ENCODE peak calls at places on chromosomes 13 and 19, in five cellular contexts. V is PC-9, S is H9, P is HCT116, N is K562. U is an unnamed sample.

GRCh38 chr13:95156208-95156607 is 145.0 kb downstream of the ABCC4 start:
- DNase-seq in V (no peak), S (no peak), P (no peak), N (no peak), U (no peak)

GRCh38 chr19:11138659-11139526 is 16.7 kb downstream of the SPC24 start:
- DNase-seq in V (peak), S (peak), P (no peak), N (peak), U (no peak)

GRCh38 chr13:28220166-28220565 is 81.8 kb downstream of the PAN3 start:
- DNase-seq in V (no peak), S (no peak), P (no peak), N (no peak), U (no peak)

GRCh38 chr13:112752711-112753541 is 63.1 kb downstream of the ATP11A start:
- DNase-seq in V (no peak), S (no peak), P (no peak), N (no peak), U (no peak)

GRCh38 chr19:1243768-1244692 is 2.5 kb downstream of the ATP5F1D start:
- DNase-seq in V (no peak), S (peak), P (no peak), N (peak), U (peak)

GRCh38 chr13:105464249-105464648 is 1071.2 kb downstream of the EFNB2 start:
- DNase-seq in V (peak), S (no peak), P (no peak), N (no peak), U (no peak)

GRCh38 chr13:77325371-77325941 is 1.4 kb downstream of the MYCBP2 start:
- DNase-seq in V (peak), S (no peak), P (no peak), N (no peak), U (peak)

GRCh38 chr19:13996928-13997636 is 9.0 kb downstream of the RFX1 start:
- DNase-seq in V (no peak), S (no peak), P (no peak), N (no peak), U (no peak)

GRCh38 chr19:7197169-7197759 is 97.0 kb downstream of the INSR start:
- DNase-seq in V (peak), S (peak), P (peak), N (peak), U (peak)

GRCh38 chr13:104571161-104571889 is 1505.1 kb upstream of the SLC10A2 start:
- DNase-seq in V (peak), S (peak), P (peak), N (peak), U (peak)

GRCh38 chr19:49691243-49692101 is 556 bp downstream of the CPT1C start:
- DNase-seq in V (no peak), S (peak), P (no peak), N (no peak), U (no peak)

GRCh38 chr19:39946532-39946931 is 12.1 kb upstream of the FCGBP start:
- DNase-seq in V (peak), S (no peak), P (no peak), N (no peak), U (no peak)

GRCh38 chr13:60227168-60227567 is 63.4 kb upstream of the DIAPH3 start:
- DNase-seq in V (no peak), S (no peak), P (no peak), N (peak), U (no peak)

GRCh38 chr13:60230593-60230992 is 66.9 kb upstream of the DIAPH3 start:
- DNase-seq in V (no peak), S (no peak), P (no peak), N (peak), U (peak)

GRCh38 chr13:60226507-60226906 is 62.8 kb upstream of the DIAPH3 start:
- DNase-seq in V (no peak), S (peak), P (peak), N (peak), U (no peak)

DNA sequence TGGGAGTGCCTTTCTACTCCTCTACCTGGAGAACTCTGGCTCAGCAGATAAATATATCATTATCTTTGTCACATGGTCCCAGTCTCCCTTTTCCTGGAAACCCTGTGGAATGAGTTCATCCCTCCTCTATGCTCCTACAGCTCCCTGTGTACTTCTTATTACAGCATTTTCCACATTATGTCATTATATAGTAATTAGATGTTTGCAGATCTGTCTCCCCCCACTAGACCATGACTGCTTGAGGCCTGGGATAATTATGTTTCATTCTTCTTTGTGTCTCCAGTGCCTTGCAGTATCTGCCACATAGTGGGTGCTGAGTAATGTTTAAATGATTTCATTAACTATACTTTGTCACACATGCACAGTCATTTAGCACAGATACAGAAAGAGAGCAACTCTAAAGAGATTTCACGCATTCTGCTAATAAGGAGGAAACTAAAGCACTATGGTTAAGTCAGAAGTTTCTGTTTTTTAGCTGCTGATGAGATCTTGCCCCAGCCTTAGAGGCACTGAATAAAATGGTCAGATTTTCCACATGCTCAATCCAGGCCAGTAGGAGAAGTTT is 66.1 kb upstream of the DIAPH3 start:
- DNase-seq in V (no peak), S (no peak), P (no peak), N (peak), U (no peak)
- H2AFZ ChIP-seq in V (no peak), S (no peak), P (no peak), N (no peak), U (no peak)

GRCh38 chr13:51562011-51562671 is 22.1 kb upstream of the WDFY2 start:
- DNase-seq in V (no peak), S (no peak), P (no peak), N (no peak), U (peak)
- H2AFZ ChIP-seq in V (no peak), S (no peak), P (no peak), N (no peak), U (peak)

GRCh38 chr13:99446242-99446641 is 55.0 kb upstream of the TM9SF2 start:
- DNase-seq in V (no peak), S (peak), P (peak), N (peak), U (no peak)
- H2AFZ ChIP-seq in V (no peak), S (peak), P (peak), N (peak), U (no peak)

DNA sequence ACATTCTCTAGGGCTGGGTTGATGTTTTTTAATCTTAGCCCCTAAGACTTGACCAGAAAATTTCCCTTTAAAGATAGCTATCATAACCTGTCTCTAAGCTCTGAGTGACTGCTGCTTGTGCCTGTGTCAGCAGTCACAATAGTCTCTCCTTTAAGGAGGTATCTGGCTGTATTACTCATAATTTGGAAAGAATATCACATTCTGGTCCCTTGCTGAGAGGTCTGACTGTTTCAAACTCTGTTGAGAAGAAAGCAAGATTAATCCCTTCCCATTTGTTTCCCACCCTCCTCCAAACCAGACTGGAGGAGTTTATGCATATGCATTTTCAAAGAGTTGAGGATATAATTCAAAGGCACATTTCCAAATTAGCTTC is 2.3 kb downstream of the HTR2A start:
- DNase-seq in V (no peak), S (no peak), P (no peak), N (no peak), U (no peak)
- H2AFZ ChIP-seq in V (no peak), S (peak), P (no peak), N (peak), U (peak)

GRCh38 chr13:22893777-22894176 is 287.0 kb upstream of the SGCG start:
- DNase-seq in V (no peak), S (no peak), P (no peak), N (no peak), U (no peak)

GRCh38 chr13:22897571-22898314 is 283.0 kb upstream of the SGCG start:
- DNase-seq in V (no peak), S (no peak), P (no peak), N (no peak), U (no peak)

GRCh38 chr13:22893149-22893548 is 287.6 kb upstream of the SGCG start:
- DNase-seq in V (no peak), S (no peak), P (no peak), N (no peak), U (no peak)
- H2AFZ ChIP-seq in V (no peak), S (no peak), P (no peak), N (no peak), U (no peak)

GRCh38 chr13:22837980-22838615 is 342.7 kb upstream of the SGCG start:
- DNase-seq in V (no peak), S (no peak), P (no peak), N (no peak), U (no peak)
- H2AFZ ChIP-seq in V (no peak), S (no peak), P (no peak), N (no peak), U (no peak)

U was measured in MM.1S.